ENCODE peak calls at places on chromosome 11, in seven cellular contexts. One of them, this sample, is unnamed.
A peak's percentile ranks its signal among the peaks of the same experiment; 100 is the strongest.

GRCh38 chr11:121334973-121335711 is 42.6 kb downstream of the SC5D start:
- DNase-seq in body of pancreas: no peak
- DNase-seq in neuronal stem cell: no peak
- DNase-seq in CD8-positive, alpha-beta memory T cell: no peak
- DNase-seq in substantia nigra: no peak
- DNase-seq in CD4-positive, alpha-beta T cell: no peak
- DNase-seq in left ventricle myocardium inferior: no peak
- DNase-seq in this sample: no peak

GRCh38 chr11:8247312-8247711 is 16.4 kb downstream of the LMO1 start:
- DNase-seq in CD8-positive, alpha-beta memory T cell: no peak
- DNase-seq in substantia nigra: no peak
- DNase-seq in CD4-positive, alpha-beta T cell: no peak
- DNase-seq in body of pancreas: peak; percentile 42
- DNase-seq in left ventricle myocardium inferior: no peak
- DNase-seq in neuronal stem cell: no peak
- DNase-seq in this sample: no peak

GRCh38 chr11:118607401-118608267 is at the start of gene PHLDB1:
- DNase-seq in neuronal stem cell: no peak
- DNase-seq in CD8-positive, alpha-beta memory T cell: peak; percentile 49
- DNase-seq in left ventricle myocardium inferior: peak; percentile 82
- DNase-seq in body of pancreas: peak; percentile 66
- DNase-seq in CD4-positive, alpha-beta T cell: peak; percentile 31
- DNase-seq in substantia nigra: peak; percentile 85
- DNase-seq in this sample: peak; percentile 42

GRCh38 chr11:114001416-114001815 is 26.5 kb downstream of the HTR3A start:
- DNase-seq in CD4-positive, alpha-beta T cell: no peak
- DNase-seq in body of pancreas: no peak
- DNase-seq in substantia nigra: no peak
- DNase-seq in neuronal stem cell: no peak
- DNase-seq in left ventricle myocardium inferior: no peak
- DNase-seq in CD8-positive, alpha-beta memory T cell: no peak
- DNase-seq in this sample: no peak

GRCh38 chr11:115087791-115088190 is 409.5 kb downstream of the NXPE2 start:
- DNase-seq in body of pancreas: no peak
- DNase-seq in neuronal stem cell: no peak
- DNase-seq in CD4-positive, alpha-beta T cell: no peak
- DNase-seq in left ventricle myocardium inferior: no peak
- DNase-seq in CD8-positive, alpha-beta memory T cell: no peak
- DNase-seq in substantia nigra: no peak
- DNase-seq in this sample: no peak

GRCh38 chr11:121643530-121644512 is 191.1 kb upstream of the SORL1-AS1 start:
- DNase-seq in left ventricle myocardium inferior: no peak
- DNase-seq in CD4-positive, alpha-beta T cell: no peak
- DNase-seq in CD8-positive, alpha-beta memory T cell: no peak
- DNase-seq in neuronal stem cell: no peak
- DNase-seq in substantia nigra: no peak
- DNase-seq in body of pancreas: no peak
- DNase-seq in this sample: no peak

GRCh38 chr11:35045219-35045819 is 93.7 kb upstream of the CD44 start:
- DNase-seq in substantia nigra: no peak
- DNase-seq in left ventricle myocardium inferior: no peak
- DNase-seq in body of pancreas: peak; percentile 49
- DNase-seq in CD8-positive, alpha-beta memory T cell: peak; percentile 93
- DNase-seq in CD4-positive, alpha-beta T cell: peak; percentile 64
- DNase-seq in neuronal stem cell: no peak
- DNase-seq in this sample: no peak

GRCh38 chr11:72081856-72082255 is 1.2 kb downstream of the LRRC51 start:
- DNase-seq in CD8-positive, alpha-beta memory T cell: no peak
- DNase-seq in neuronal stem cell: no peak
- DNase-seq in left ventricle myocardium inferior: no peak
- DNase-seq in CD4-positive, alpha-beta T cell: no peak
- DNase-seq in substantia nigra: no peak
- DNase-seq in body of pancreas: no peak
- DNase-seq in this sample: no peak

GRCh38 chr11:15770798-15771414 is 585.4 kb downstream of the SOX6 start:
- DNase-seq in CD8-positive, alpha-beta memory T cell: no peak
- DNase-seq in body of pancreas: peak; percentile 46
- DNase-seq in substantia nigra: peak; percentile 3
- DNase-seq in left ventricle myocardium inferior: peak; percentile 27
- DNase-seq in CD4-positive, alpha-beta T cell: no peak
- DNase-seq in neuronal stem cell: peak; percentile 51
- DNase-seq in this sample: no peak

GRCh38 chr11:76694664-76695063 is 24.1 kb upstream of the LRRC32 start:
- DNase-seq in left ventricle myocardium inferior: no peak
- DNase-seq in CD4-positive, alpha-beta T cell: no peak
- DNase-seq in neuronal stem cell: no peak
- DNase-seq in body of pancreas: no peak
- DNase-seq in CD8-positive, alpha-beta memory T cell: no peak
- DNase-seq in substantia nigra: no peak
- DNase-seq in this sample: no peak

GRCh38 chr11:8262552-8263108 is 1.0 kb downstream of the LMO1 start:
- DNase-seq in body of pancreas: peak; percentile 47
- DNase-seq in left ventricle myocardium inferior: peak; percentile 37
- DNase-seq in CD8-positive, alpha-beta memory T cell: no peak
- DNase-seq in CD4-positive, alpha-beta T cell: no peak
- DNase-seq in substantia nigra: no peak
- DNase-seq in neuronal stem cell: peak; percentile 81
- DNase-seq in this sample: peak; percentile 63

GRCh38 chr11:46047520-46047919 is 73.7 kb downstream of the PHF21A start:
- DNase-seq in CD4-positive, alpha-beta T cell: no peak
- DNase-seq in substantia nigra: no peak
- DNase-seq in CD8-positive, alpha-beta memory T cell: no peak
- DNase-seq in body of pancreas: no peak
- DNase-seq in left ventricle myocardium inferior: no peak
- DNase-seq in neuronal stem cell: no peak
- DNase-seq in this sample: no peak

GRCh38 chr11:36376315-36376887 is 80.3 kb downstream of the PRR5L start:
- DNase-seq in CD8-positive, alpha-beta memory T cell: no peak
- DNase-seq in left ventricle myocardium inferior: peak; percentile 26
- DNase-seq in body of pancreas: no peak
- DNase-seq in neuronal stem cell: peak; percentile 42
- DNase-seq in substantia nigra: no peak
- DNase-seq in CD4-positive, alpha-beta T cell: no peak
- DNase-seq in this sample: no peak

GRCh38 chr11:119373917-119374631 is 7.4 kb downstream of the USP2 start:
- DNase-seq in CD4-positive, alpha-beta T cell: peak; percentile 17
- DNase-seq in CD8-positive, alpha-beta memory T cell: peak; percentile 33
- DNase-seq in substantia nigra: peak; percentile 57
- DNase-seq in left ventricle myocardium inferior: peak; percentile 66
- DNase-seq in neuronal stem cell: peak; percentile 82
- DNase-seq in body of pancreas: peak; percentile 79
- DNase-seq in this sample: no peak

GRCh38 chr11:114166389-114166788 is 106.9 kb downstream of the ZBTB16 start:
- DNase-seq in substantia nigra: no peak
- DNase-seq in CD4-positive, alpha-beta T cell: no peak
- DNase-seq in left ventricle myocardium inferior: no peak
- DNase-seq in body of pancreas: no peak
- DNase-seq in CD8-positive, alpha-beta memory T cell: no peak
- DNase-seq in neuronal stem cell: no peak
- DNase-seq in this sample: no peak

GRCh38 chr11:44133335-44133946 is 38.0 kb downstream of the EXT2 start:
- DNase-seq in substantia nigra: no peak
- DNase-seq in CD8-positive, alpha-beta memory T cell: no peak
- DNase-seq in left ventricle myocardium inferior: no peak
- DNase-seq in neuronal stem cell: peak; percentile 37
- DNase-seq in body of pancreas: no peak
- DNase-seq in CD4-positive, alpha-beta T cell: no peak
- DNase-seq in this sample: no peak

GRCh38 chr11:111980062-111980461 is 42.9 kb downstream of the DIXDC1 start:
- DNase-seq in CD8-positive, alpha-beta memory T cell: no peak
- DNase-seq in left ventricle myocardium inferior: no peak
- DNase-seq in neuronal stem cell: no peak
- DNase-seq in body of pancreas: no peak
- DNase-seq in substantia nigra: no peak
- DNase-seq in CD4-positive, alpha-beta T cell: no peak
- DNase-seq in this sample: no peak

GRCh38 chr11:118916842-118917388 is 8.8 kb downstream of the BCL9L start:
- DNase-seq in substantia nigra: no peak
- DNase-seq in neuronal stem cell: no peak
- DNase-seq in left ventricle myocardium inferior: peak; percentile 75
- DNase-seq in body of pancreas: peak; percentile 80
- DNase-seq in CD4-positive, alpha-beta T cell: no peak
- DNase-seq in CD8-positive, alpha-beta memory T cell: no peak
- DNase-seq in this sample: peak; percentile 69

GRCh38 chr11:118226294-118226693 is 1.5 kb upstream of the JAML start:
- DNase-seq in body of pancreas: no peak
- DNase-seq in substantia nigra: no peak
- DNase-seq in left ventricle myocardium inferior: no peak
- DNase-seq in neuronal stem cell: no peak
- DNase-seq in CD4-positive, alpha-beta T cell: no peak
- DNase-seq in CD8-positive, alpha-beta memory T cell: no peak
- DNase-seq in this sample: peak; percentile 25

GRCh38 chr11:36273110-36273509 is 16.1 kb downstream of the COMMD9 start:
- DNase-seq in substantia nigra: no peak
- DNase-seq in CD4-positive, alpha-beta T cell: no peak
- DNase-seq in neuronal stem cell: no peak
- DNase-seq in left ventricle myocardium inferior: no peak
- DNase-seq in CD8-positive, alpha-beta memory T cell: no peak
- DNase-seq in body of pancreas: no peak
- DNase-seq in this sample: no peak

GRCh38 chr11:59186130-59186594 is 14.2 kb downstream of the DTX4 start:
- DNase-seq in body of pancreas: peak; percentile 78
- DNase-seq in CD8-positive, alpha-beta memory T cell: peak; percentile 35
- DNase-seq in neuronal stem cell: no peak
- DNase-seq in CD4-positive, alpha-beta T cell: peak; percentile 36
- DNase-seq in left ventricle myocardium inferior: no peak
- DNase-seq in substantia nigra: no peak
- DNase-seq in this sample: no peak

DNA sequence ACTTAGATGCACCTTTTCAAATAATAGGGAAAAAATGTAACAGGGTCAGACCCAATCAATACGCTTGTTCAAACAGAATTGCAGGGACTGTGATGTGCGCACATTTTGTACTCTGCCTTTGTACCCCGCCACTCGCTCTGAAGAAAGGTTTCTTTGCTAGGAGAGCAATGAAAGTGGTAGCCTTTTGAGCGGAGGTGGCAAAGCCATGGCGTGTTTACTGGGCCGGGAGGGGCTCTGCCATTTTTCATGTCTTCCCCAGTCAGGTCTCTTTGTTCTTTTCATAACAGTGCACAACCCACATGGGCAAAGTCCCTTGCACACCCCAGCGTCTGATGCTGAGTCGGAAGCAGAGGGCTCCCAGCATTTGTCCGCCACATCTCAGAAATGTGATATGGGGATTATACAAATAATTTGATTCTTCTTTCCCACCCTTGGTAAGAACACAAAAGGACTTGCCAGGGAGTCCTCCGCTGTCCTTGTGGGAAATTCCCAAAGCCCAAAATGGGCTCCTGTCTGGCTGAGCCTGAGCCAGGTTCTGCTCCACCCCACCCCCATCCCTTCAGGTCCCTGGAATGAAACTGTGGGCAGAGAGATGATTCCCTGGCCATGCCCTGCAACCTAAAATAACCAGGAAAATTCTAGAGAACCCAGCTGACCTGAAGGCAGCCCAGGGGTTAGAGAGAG is 36.6 kb downstream of the C11orf58 start:
- DNase-seq in CD8-positive, alpha-beta memory T cell: no peak
- DNase-seq in CD4-positive, alpha-beta T cell: no peak
- DNase-seq in body of pancreas: no peak
- DNase-seq in neuronal stem cell: no peak
- DNase-seq in left ventricle myocardium inferior: no peak
- DNase-seq in substantia nigra: no peak
- DNase-seq in this sample: no peak
- H3K27ac ChIP-seq in CD8-positive, alpha-beta memory T cell: no peak overlapping the region
- H3K27ac ChIP-seq in CD4-positive, alpha-beta T cell: no peak overlapping the region
- H3K27ac ChIP-seq in body of pancreas: no peak overlapping the region
- H3K27ac ChIP-seq in neuronal stem cell: no peak overlapping the region
- H3K27ac ChIP-seq in left ventricle myocardium inferior: no peak overlapping the region
- H3K27ac ChIP-seq in substantia nigra: no peak overlapping the region
- H3K27ac ChIP-seq in this sample: no peak overlapping the region

GRCh38 chr11:75516140-75516539 is 9.6 kb downstream of the GDPD5 start:
- DNase-seq in substantia nigra: no peak
- DNase-seq in CD4-positive, alpha-beta T cell: no peak
- DNase-seq in left ventricle myocardium inferior: no peak
- DNase-seq in CD8-positive, alpha-beta memory T cell: no peak
- DNase-seq in neuronal stem cell: no peak
- DNase-seq in body of pancreas: no peak
- DNase-seq in this sample: no peak

GRCh38 chr11:75518204-75518549 is 7.6 kb downstream of the GDPD5 start:
- DNase-seq in CD4-positive, alpha-beta T cell: no peak
- DNase-seq in neuronal stem cell: no peak
- DNase-seq in CD8-positive, alpha-beta memory T cell: no peak
- DNase-seq in body of pancreas: no peak
- DNase-seq in left ventricle myocardium inferior: no peak
- DNase-seq in substantia nigra: no peak
- DNase-seq in this sample: no peak

GRCh38 chr11:75516886-75517285 is 8.9 kb downstream of the GDPD5 start:
- DNase-seq in CD4-positive, alpha-beta T cell: no peak
- DNase-seq in left ventricle myocardium inferior: no peak
- DNase-seq in neuronal stem cell: no peak
- DNase-seq in body of pancreas: no peak
- DNase-seq in substantia nigra: no peak
- DNase-seq in CD8-positive, alpha-beta memory T cell: no peak
- DNase-seq in this sample: no peak

GRCh38 chr11:75513250-75513649 is 12.5 kb downstream of the GDPD5 start:
- DNase-seq in neuronal stem cell: no peak
- DNase-seq in left ventricle myocardium inferior: no peak
- DNase-seq in CD4-positive, alpha-beta T cell: no peak
- DNase-seq in body of pancreas: no peak
- DNase-seq in substantia nigra: no peak
- DNase-seq in CD8-positive, alpha-beta memory T cell: no peak
- DNase-seq in this sample: no peak

GRCh38 chr11:75514596-75514995 is 11.1 kb downstream of the GDPD5 start:
- DNase-seq in CD8-positive, alpha-beta memory T cell: no peak
- DNase-seq in body of pancreas: no peak
- DNase-seq in substantia nigra: no peak
- DNase-seq in neuronal stem cell: no peak
- DNase-seq in left ventricle myocardium inferior: no peak
- DNase-seq in CD4-positive, alpha-beta T cell: no peak
- DNase-seq in this sample: no peak
- H3K27ac ChIP-seq in CD8-positive, alpha-beta memory T cell: no peak overlapping the region
- H3K27ac ChIP-seq in body of pancreas: no peak overlapping the region
- H3K27ac ChIP-seq in substantia nigra: no peak overlapping the region
- H3K27ac ChIP-seq in neuronal stem cell: no peak overlapping the region
- H3K27ac ChIP-seq in left ventricle myocardium inferior: no peak overlapping the region
- H3K27ac ChIP-seq in CD4-positive, alpha-beta T cell: no peak overlapping the region
- H3K27ac ChIP-seq in this sample: no peak overlapping the region

DNA sequence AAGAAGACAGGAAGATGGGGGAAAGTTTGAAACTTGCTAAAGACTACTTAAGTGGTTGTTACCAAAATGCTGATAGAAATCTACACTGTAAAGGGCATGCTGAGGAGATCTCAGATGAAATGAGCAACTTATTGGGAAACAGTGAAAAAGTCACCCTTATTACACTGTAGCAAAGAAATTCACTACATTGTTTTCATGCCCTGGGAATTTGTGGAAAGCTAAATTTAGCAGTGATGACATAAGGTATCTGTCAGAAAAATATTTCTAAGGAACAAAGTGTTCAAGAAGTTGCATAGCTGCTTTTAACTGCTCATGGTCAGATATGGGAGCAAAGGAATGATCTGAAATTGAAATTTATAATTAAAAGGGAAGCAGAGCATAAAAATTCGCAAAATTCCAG is 702.4 kb upstream of the LRRC4C start:
- DNase-seq in CD4-positive, alpha-beta T cell: no peak
- DNase-seq in left ventricle myocardium inferior: no peak
- DNase-seq in body of pancreas: no peak
- DNase-seq in neuronal stem cell: no peak
- DNase-seq in CD8-positive, alpha-beta memory T cell: no peak
- DNase-seq in substantia nigra: no peak
- DNase-seq in this sample: no peak
- H3K27ac ChIP-seq in CD4-positive, alpha-beta T cell: no peak overlapping the region
- H3K27ac ChIP-seq in left ventricle myocardium inferior: no peak overlapping the region
- H3K27ac ChIP-seq in body of pancreas: no peak overlapping the region
- H3K27ac ChIP-seq in neuronal stem cell: no peak overlapping the region
- H3K27ac ChIP-seq in CD8-positive, alpha-beta memory T cell: no peak overlapping the region
- H3K27ac ChIP-seq in substantia nigra: no peak overlapping the region
- H3K27ac ChIP-seq in this sample: no peak overlapping the region

GRCh38 chr11:11973361-11973800 is 35.0 kb downstream of the DKK3 start:
- DNase-seq in substantia nigra: peak; percentile 64
- DNase-seq in CD8-positive, alpha-beta memory T cell: no peak
- DNase-seq in body of pancreas: peak; percentile 36
- DNase-seq in neuronal stem cell: no peak
- DNase-seq in left ventricle myocardium inferior: peak; percentile 82
- DNase-seq in CD4-positive, alpha-beta T cell: no peak
- DNase-seq in this sample: peak; percentile 31
- H3K27ac ChIP-seq in substantia nigra: peak overlapping the region; percentile 58
- H3K27ac ChIP-seq in CD8-positive, alpha-beta memory T cell: no peak overlapping the region
- H3K27ac ChIP-seq in body of pancreas: no peak overlapping the region
- H3K27ac ChIP-seq in neuronal stem cell: peak overlapping the region; percentile 33
- H3K27ac ChIP-seq in left ventricle myocardium inferior: peak overlapping the region; percentile 96
- H3K27ac ChIP-seq in CD4-positive, alpha-beta T cell: no peak overlapping the region
- H3K27ac ChIP-seq in this sample: peak overlapping the region; percentile 70